ENCODE peak calls at places on chromosome X, in seven cellular contexts. Q, S, W, M, I, G and R are unnamed samples.

GRCh38 chrX:100895365-100896075 is 21.4 kb upstream of the NOX1 start:
- DNase-seq in W (no peak), Q (peak; percentile 28), S (no peak), I (peak; percentile 5), M (peak; percentile 28), G (peak; percentile 26), R (peak; percentile 2)

GRCh38 chrX:66012094-66012534 is 27.8 kb downstream of the VSIG4 start:
- DNase-seq in S (no peak), M (peak; percentile 23), W (no peak), G (no peak), I (no peak), Q (no peak), R (no peak)

GRCh38 chrX:30665471-30665870 is 12.2 kb downstream of the GK start:
- DNase-seq in I (no peak), W (no peak), S (no peak), M (no peak), Q (no peak), G (no peak), R (no peak)

GRCh38 chrX:65871671-65872311 is 168.1 kb downstream of the VSIG4 start:
- DNase-seq in Q (no peak), W (no peak), G (peak; percentile 67), S (no peak), I (peak; percentile 20), M (peak; percentile 64), R (no peak)

GRCh38 chrX:1385824-1386223 is 6.1 kb downstream of the SLC25A6 start:
- DNase-seq in I (no peak), G (no peak), Q (no peak), S (no peak), M (no peak), W (no peak), R (no peak)

GRCh38 chrX:70289168-70289792 is 447 bp downstream of the PDZD11 start:
- DNase-seq in Q (no peak), M (no peak), G (no peak), I (no peak), W (no peak), S (no peak), R (no peak)

GRCh38 chrX:41692162-41692749 is 3.5 kb downstream of the GPR34 start:
- DNase-seq in Q (no peak), M (no peak), I (no peak), S (no peak), W (no peak), G (no peak), R (no peak)

GRCh38 chrX:117510453-117510852 is 606.2 kb downstream of the KLHL13 start:
- DNase-seq in I (no peak), W (no peak), Q (no peak), M (no peak), S (no peak), G (no peak), R (no peak)

GRCh38 chrX:103362504-103362903 is 6.2 kb downstream of the TCEAL9 start:
- DNase-seq in S (no peak), W (no peak), G (no peak), I (no peak), M (no peak), Q (no peak), R (no peak)

GRCh38 chrX:2767631-2768455 is 16.0 kb downstream of the XG start:
- DNase-seq in M (peak; percentile 22), W (no peak), Q (peak; percentile 66), S (peak; percentile 32), I (peak; percentile 38), G (peak; percentile 7), R (no peak)

GRCh38 chrX:11111038-11111851 is at the start of gene HCCS:
- DNase-seq in Q (peak; percentile 86), I (peak; percentile 83), G (peak; percentile 54), W (peak; percentile 73), M (peak; percentile 87), S (peak; percentile 67), R (peak; percentile 79)

GRCh38 chrX:41543022-41543421 is 95.9 kb downstream of the NYX start:
- DNase-seq in S (no peak), W (no peak), Q (no peak), M (no peak), G (no peak), I (no peak), R (no peak)

GRCh38 chrX:11724122-11725017 is 33.7 kb upstream of the MSL3 start:
- DNase-seq in G (peak; percentile 7), S (no peak), W (peak; percentile 4), M (no peak), Q (no peak), I (no peak), R (peak; percentile 2)

GRCh38 chrX:37409278-37409677 is 60.1 kb downstream of the PRRG1 start:
- DNase-seq in M (no peak), S (no peak), W (no peak), I (no peak), G (no peak), Q (no peak), R (no peak)

GRCh38 chrX:48919360-48919821 is 567 bp upstream of the PIM2 start:
- DNase-seq in S (no peak), I (no peak), G (no peak), M (no peak), Q (no peak), W (no peak), R (no peak)

GRCh38 chrX:13064599-13065143 is 20.3 kb upstream of the FAM9C start:
- DNase-seq in G (no peak), Q (no peak), W (peak; percentile 7), I (no peak), S (no peak), M (no peak), R (no peak)

GRCh38 chrX:8484360-8484759 is 19.7 kb downstream of the VCX3B start:
- DNase-seq in S (no peak), I (no peak), Q (no peak), M (no peak), G (no peak), W (no peak), R (no peak)

GRCh38 chrX:68939868-68940267 is 111.0 kb downstream of the EFNB1 start:
- DNase-seq in I (no peak), Q (no peak), M (peak; percentile 1), S (no peak), G (no peak), W (no peak), R (no peak)

GRCh38 chrX:71950066-71950465 is 39.4 kb downstream of the NHSL2 start:
- DNase-seq in M (no peak), S (no peak), Q (no peak), I (no peak), W (no peak), G (no peak), R (no peak)

GRCh38 chrX:48573690-48574269 is 504 bp upstream of the RBM3 start:
- DNase-seq in M (peak; percentile 29), S (peak; percentile 14), W (no peak), I (peak; percentile 54), Q (peak; percentile 57), G (no peak), R (peak; percentile 24)

GRCh38 chrX:10387011-10387410 is 230.2 kb downstream of the CLCN4 start:
- DNase-seq in Q (no peak), G (no peak), M (no peak), W (no peak), I (no peak), S (no peak), R (no peak)

DNA sequence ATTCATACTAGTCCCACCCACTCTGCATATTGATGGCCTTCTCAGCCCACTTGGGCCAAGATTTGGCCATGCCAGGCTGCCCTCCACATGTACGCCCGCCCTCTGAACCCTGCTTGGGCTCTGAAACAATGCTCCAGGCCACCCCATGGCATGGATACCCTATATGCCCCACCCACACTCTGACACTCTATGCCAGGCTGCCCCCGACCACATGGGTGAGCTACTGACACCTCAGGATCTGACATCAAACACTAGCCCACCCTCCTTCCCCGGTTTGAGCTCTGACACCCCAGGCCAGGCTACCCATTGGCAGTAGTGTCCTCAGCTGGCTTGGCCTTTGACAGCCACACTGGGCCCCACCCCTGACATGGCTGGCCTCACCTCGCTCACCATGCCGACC is 69.5 kb downstream of the HPRT1 start:
- DNase-seq in S (no peak), G (no peak), W (no peak), M (no peak), I (no peak), Q (no peak), R (no peak)
- TF ChIP-seq CTCF in S (no peak), G (no peak), W (no peak), M (no peak), I (no peak), Q (no peak), R (no peak)

GRCh38 chrX:107715331-107716044 is 60.1 kb downstream of the TSC22D3 start:
- DNase-seq in I (no peak), M (peak; percentile 11), Q (no peak), S (no peak), G (no peak), W (no peak), R (no peak)
- TF ChIP-seq POLR2A in I (no peak), M (peak; percentile 47), Q (peak; percentile 39), S (no peak), G (no peak), W (peak; percentile 5), R (no peak)

DNA sequence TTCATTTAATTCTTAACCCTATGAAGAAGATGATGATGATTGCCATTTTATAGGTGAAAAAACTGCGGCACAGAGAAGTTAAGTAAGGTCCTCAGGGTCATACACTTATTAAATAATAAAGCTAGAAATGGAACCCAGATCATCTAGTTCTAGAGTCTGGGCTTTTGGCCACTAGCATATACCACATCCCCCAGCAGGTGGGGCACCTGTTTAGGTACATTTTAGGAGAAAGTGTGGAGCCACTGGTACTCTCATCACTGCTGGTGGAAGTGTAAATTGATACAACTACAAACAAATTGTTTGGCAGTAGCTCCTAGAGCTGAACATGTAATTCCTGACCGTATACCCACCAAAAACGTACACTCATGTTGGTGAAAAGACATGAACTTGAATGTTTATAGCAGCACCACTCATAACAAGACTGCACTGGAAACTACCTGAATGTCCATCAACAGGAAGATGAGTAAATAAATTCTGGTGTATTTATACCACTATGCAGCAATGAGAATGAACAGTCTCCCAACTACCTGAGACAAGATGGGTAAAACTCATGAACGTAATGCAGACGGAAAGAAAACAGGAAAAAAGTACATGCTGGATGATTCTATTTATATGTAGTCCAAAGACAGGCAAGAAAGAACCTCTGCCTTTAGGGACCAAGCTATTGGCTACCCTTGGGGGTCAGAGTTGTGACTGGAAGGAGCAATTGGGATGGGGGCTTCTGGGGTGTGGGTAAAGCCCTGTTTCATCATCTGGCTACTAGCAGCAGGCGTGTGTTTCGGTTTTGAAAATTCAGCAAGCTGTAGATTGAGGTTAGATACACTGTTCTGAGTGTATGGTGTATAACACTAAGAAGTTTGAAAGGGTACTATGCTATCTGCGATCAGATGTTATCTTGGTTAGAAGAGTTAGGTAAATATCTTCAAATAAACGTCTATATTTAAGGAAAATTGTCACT is 72.3 kb upstream of the ADGRG2 start:
- DNase-seq in W (no peak), I (no peak), G (no peak), S (no peak), Q (no peak), M (no peak), R (no peak)
- H3K4me1 ChIP-seq in W (no peaks in the 10 kb centered on the region), I (no peaks in the 10 kb centered on the region), G (no peaks in the 10 kb centered on the region), S (no peaks in the 10 kb centered on the region), Q (no peaks in the 10 kb centered on the region), M (no peaks in the 10 kb centered on the region), R (no peaks in the 10 kb centered on the region)

DNA sequence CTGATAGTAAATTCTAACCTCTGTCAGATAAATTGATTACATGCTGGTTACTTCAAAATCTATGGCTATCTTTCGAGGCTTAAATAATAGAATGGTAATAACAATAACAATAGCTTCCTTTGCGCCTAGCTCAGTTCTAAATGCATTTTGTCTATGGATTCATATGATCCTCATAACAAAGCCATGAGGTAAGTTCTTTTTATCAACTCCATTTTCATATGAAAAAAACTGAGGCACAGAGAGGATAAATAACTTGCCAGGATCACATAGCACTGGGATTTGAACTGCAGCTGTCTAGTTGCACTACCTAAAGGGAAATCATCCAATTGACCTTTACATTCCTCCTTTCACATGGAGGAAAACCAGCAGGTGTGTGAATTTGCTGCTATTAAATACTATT is 108.6 kb upstream of the ARX start:
- DNase-seq in W (no peak), I (no peak), G (no peak), M (no peak), S (no peak), Q (no peak), R (no peak)
- TF ChIP-seq CTCF in W (no peak), I (no peak), G (no peak), M (no peak), S (no peak), Q (no peak), R (no peak)